ENCODE peak calls at places on chromosomes 4 and X, in ten cellular contexts. U is stomach, Z is sigmoid colon, M is SK-N-SH, T is breast epithelium, P is H1, C is vagina, E is Panc1, K is endothelial cell of umbilical vein, D is HCT116. Y is an unnamed sample.

GRCh38 chr4:168634276-168634802 is 137.5 kb downstream of the PALLD start:
- DNase-seq in U (no peak), Z (no peak), M (no peak), T (no peak), P (no peak), C (no peak), E (no peak), K (peak; percentile 56), D (no peak), Y (peak; percentile 3)

GRCh38 chr4:150119492-150119891 is 41.2 kb downstream of the DCLK2 start:
- DNase-seq in U (no peak), Z (no peak), M (no peak), T (no peak), P (no peak), C (no peak), E (no peak), K (peak; percentile 54), D (no peak), Y (no peak)

GRCh38 chr4:183905593-183906485 is 732 bp downstream of the STOX2 start:
- DNase-seq in U (peak; percentile 45), Z (no peak), M (peak; percentile 75), T (no peak), P (peak; percentile 86), C (no peak), E (no peak), K (peak; percentile 33), D (no peak), Y (no peak)

GRCh38 chrX:100328342-100328741 is 81.7 kb downstream of the PCDH19 start:
- DNase-seq in U (no peak), Z (no peak), M (no peak), T (no peak), P (no peak), C (no peak), E (no peak), K (no peak), D (no peak), Y (no peak)

GRCh38 chr4:140149851-140150635 is 3.9 kb downstream of the MAML3 start:
- DNase-seq in U (peak; percentile 80), Z (peak; percentile 91), M (peak; percentile 55), T (peak; percentile 82), P (no peak), C (no peak), E (no peak), K (peak; percentile 69), D (peak; percentile 38), Y (peak; percentile 83)

GRCh38 chrX:150574824-150575409 is 6.5 kb downstream of the MTM1 start:
- DNase-seq in U (no peak), Z (no peak), M (no peak), T (no peak), P (no peak), C (no peak), E (no peak), K (no peak), D (no peak), Y (no peak)

GRCh38 chr4:81214518-81215218 is 354 bp downstream of the PRKG2 start:
- DNase-seq in U (no peak), Z (no peak), M (peak; percentile 11), T (no peak), P (no peak), C (no peak), E (no peak), K (no peak), D (no peak), Y (no peak)

GRCh38 chr4:93911671-93912070 is 83.1 kb downstream of the ATOH1 start:
- DNase-seq in U (no peak), Z (no peak), M (no peak), T (no peak), P (no peak), C (no peak), E (no peak), K (no peak), D (no peak), Y (no peak)

GRCh38 chr4:107292979-107293378 is 256.9 kb upstream of the DKK2 start:
- DNase-seq in U (no peak), Z (no peak), M (no peak), T (no peak), P (no peak), C (no peak), E (no peak), K (no peak), D (no peak), Y (no peak)

GRCh38 chrX:109463729-109464128 is 18.2 kb downstream of the GUCY2F start:
- DNase-seq in U (no peak), Z (no peak), M (no peak), T (no peak), P (no peak), C (no peak), E (no peak), K (no peak), D (no peak), Y (no peak)

GRCh38 chr4:102299302-102299701 is 46.0 kb downstream of the SLC39A8 start:
- DNase-seq in U (no peak), Z (no peak), M (no peak), T (no peak), P (no peak), C (no peak), E (no peak), K (no peak), D (no peak), Y (no peak)

GRCh38 chr4:61333490-61333889 is 133.4 kb downstream of the ADGRL3 start:
- DNase-seq in U (no peak), Z (no peak), M (no peak), T (no peak), P (no peak), C (no peak), E (no peak), K (no peak), D (no peak), Y (no peak)

GRCh38 chr4:16290681-16291420 is 64.6 kb upstream of the TAPT1 start:
- DNase-seq in U (no peak), Z (no peak), M (no peak), T (no peak), P (no peak), C (no peak), E (no peak), K (peak; percentile 75), D (no peak), Y (no peak)

GRCh38 chr4:102552781-102553180 is 51.6 kb downstream of the NFKB1 start:
- DNase-seq in U (no peak), Z (no peak), M (no peak), T (no peak), P (no peak), C (no peak), E (no peak), K (peak; percentile 70), D (no peak), Y (no peak)

GRCh38 chrX:20063153-20063552 is 53.6 kb downstream of the MAP7D2 start:
- DNase-seq in U (no peak), Z (no peak), M (no peak), T (no peak), P (no peak), C (no peak), E (no peak), K (no peak), D (no peak), Y (no peak)
- H3K27ac ChIP-seq in U (no peak overlapping the region), Z (no peak overlapping the region), M (no peak overlapping the region), T (no peak overlapping the region), P (no peak overlapping the region), C (no peak overlapping the region), E (no peak overlapping the region), K (no peak overlapping the region), D (no peak overlapping the region), Y (no peak overlapping the region)

GRCh38 chrX:29926659-29927058 is 288.7 kb upstream of the MAGEB2 start:
- DNase-seq in U (no peak), Z (no peak), M (no peak), T (no peak), P (no peak), C (no peak), E (no peak), K (no peak), D (no peak), Y (no peak)
- TF ChIP-seq CTCF in U (no peak), Z (no peak), M (no peak), T (no peak), P (no peak), C (no peak), E (no peak), K (no peak), D (no peak), Y (no peak)

DNA sequence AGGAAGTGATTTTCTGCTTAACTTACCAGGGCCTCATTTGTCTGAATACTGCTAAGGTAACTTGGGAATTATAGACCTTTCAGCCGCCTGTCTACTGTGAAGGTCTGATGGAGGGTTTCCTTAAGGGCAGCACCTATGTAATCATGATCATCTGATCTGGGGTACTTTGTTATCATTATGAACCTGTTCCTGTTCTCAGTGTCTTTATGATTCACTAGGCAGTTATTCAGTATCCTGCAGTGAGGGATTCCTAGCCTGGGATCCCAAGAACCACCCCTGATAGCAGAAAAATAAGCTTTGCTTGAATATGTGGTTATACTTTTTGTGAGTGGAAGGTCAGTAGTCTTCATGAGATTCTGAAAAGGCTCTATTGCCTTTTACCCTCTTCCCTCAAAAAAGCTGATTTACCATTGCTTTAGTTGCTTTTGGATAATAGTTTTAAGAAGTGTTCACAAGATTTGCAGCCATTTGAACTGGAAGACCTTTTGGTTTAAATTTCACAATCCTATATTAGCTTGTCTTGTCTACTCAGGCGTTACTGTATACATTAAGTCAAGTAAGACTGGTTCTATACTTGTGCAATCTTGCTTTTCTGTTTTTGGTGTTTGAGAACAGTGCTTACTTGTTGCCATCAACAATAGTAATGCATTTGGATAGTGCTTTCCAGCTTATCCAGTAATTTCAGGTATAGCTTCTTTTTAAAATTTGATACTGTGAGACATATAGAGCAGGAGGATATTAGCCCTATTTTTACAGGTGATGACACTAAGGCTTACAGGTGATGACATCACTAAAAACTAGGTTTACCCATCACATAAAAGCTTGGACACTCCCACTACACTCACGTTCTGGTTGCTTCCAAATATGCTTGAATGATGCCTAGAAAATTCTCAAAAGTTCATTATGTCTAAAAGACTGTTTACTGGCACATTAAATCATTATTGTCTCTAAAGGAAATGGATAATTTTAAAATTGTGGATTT is 60.0 kb downstream of the FHIP1A start:
- DNase-seq in U (no peak), Z (no peak), M (no peak), T (no peak), P (no peak), C (no peak), E (no peak), K (no peak), D (no peak), Y (no peak)
- TF ChIP-seq POLR2AphosphoS5 in U (no peak), Z (no peak), M (no peak), T (no peak), P (no peak), C (peak; percentile 59), E (no peak), K (no peak), D (no peak), Y (no peak)

DNA sequence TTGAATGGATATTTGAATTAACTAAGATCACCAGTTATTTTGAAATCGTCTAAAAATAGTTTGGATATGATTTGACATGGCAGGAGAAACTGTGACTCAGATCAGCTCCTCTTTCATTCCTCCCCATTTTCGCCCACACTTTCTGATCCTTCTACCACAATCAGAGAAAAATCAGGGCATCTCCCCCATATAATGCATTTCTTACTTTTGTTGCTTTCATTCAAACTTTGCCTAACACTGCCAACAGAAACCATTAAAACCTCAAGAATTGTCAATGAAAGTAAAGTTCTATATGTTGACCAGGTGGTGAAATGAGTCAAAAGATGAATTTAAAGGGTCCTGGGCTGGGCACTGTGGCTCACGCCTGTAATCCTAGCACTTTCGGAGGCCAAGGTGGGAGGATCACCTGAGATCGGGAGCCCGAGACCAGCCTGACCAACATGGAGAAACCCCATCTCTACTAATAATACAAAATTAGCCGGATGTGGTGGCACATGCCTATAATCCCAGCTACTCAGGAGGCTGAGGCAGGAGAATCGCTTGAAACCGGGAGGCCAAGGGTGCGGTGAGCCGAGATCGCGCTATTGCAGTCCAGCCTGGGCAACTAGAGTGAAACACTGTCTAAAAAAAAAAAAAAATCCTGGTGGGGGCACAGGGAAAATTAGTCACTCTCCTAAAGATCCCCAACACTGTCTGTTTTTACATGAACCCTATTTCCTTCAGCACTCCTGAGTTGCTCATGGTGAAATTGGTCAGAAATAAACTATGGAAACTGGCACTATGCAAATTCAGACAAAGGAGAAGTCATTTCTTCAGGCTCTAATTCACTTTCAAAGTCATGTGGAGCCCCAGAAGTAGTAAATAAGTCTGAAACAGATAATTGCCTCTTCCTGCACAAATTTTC is 122.8 kb upstream of the NOCT start:
- DNase-seq in U (no peak), Z (no peak), M (no peak), T (no peak), P (no peak), C (no peak), E (no peak), K (no peak), D (no peak), Y (no peak)
- H3K27ac ChIP-seq in U (no peak overlapping the region), Z (no peak overlapping the region), M (peak overlapping the region; percentile 37), T (no peak overlapping the region), P (no peak overlapping the region), C (no peak overlapping the region), E (no peak overlapping the region), K (no peak overlapping the region), D (no peak overlapping the region), Y (no peak overlapping the region)